ENCODE peak calls at places on chromosomes 13 and 19, in eight cellular contexts. G, P, L, D, C, Y, V and R are unnamed samples.

GRCh38 chr13:32883501-32883900 is 132.7 kb upstream of the KL start:
- DNase-seq in G (no peak), P (no peak), L (no peak), D (no peak), C (peak), Y (peak), V (no peak), R (no peak)

GRCh38 chr13:97141564-97142005 is 80.5 kb upstream of the MBNL2 start:
- DNase-seq in G (peak), P (no peak), L (peak), D (no peak), C (peak), Y (peak), V (no peak), R (no peak)

GRCh38 chr19:11694533-11695439 is 44.0 kb downstream of the ZNF823 start:
- DNase-seq in G (peak), P (peak), L (peak), D (peak), C (peak), Y (peak), V (peak), R (peak)

GRCh38 chr19:15161028-15161984 is 39.5 kb downstream of the NOTCH3 start:
- DNase-seq in G (no peak), P (no peak), L (no peak), D (no peak), C (peak), Y (peak), V (no peak), R (no peak)

GRCh38 chr13:109715902-109716301 is 70.5 kb downstream of the IRS2 start:
- DNase-seq in G (no peak), P (no peak), L (no peak), D (no peak), C (peak), Y (no peak), V (no peak), R (no peak)

GRCh38 chr19:12047868-12048267 is 4.9 kb downstream of the ZNF878 start:
- DNase-seq in G (no peak), P (no peak), L (no peak), D (no peak), C (no peak), Y (no peak), V (no peak), R (no peak)

GRCh38 chr13:42388326-42388725 is 116.4 kb downstream of the AKAP11 start:
- DNase-seq in G (no peak), P (no peak), L (no peak), D (no peak), C (no peak), Y (no peak), V (no peak), R (no peak)

GRCh38 chr19:38736413-38737280 is 7.6 kb downstream of the CAPN12 start:
- DNase-seq in G (peak), P (peak), L (no peak), D (peak), C (peak), Y (peak), V (peak), R (peak)

GRCh38 chr13:49248433-49249002 is 793 bp downstream of the CDADC1 start:
- DNase-seq in G (no peak), P (no peak), L (no peak), D (no peak), C (peak), Y (no peak), V (no peak), R (no peak)

GRCh38 chr19:48292798-48293197 is 22.9 kb downstream of the ZNF114 start:
- DNase-seq in G (no peak), P (no peak), L (no peak), D (no peak), C (peak), Y (no peak), V (no peak), R (no peak)

GRCh38 chr13:29482504-29482903 is 113.0 kb downstream of the SLC7A1 start:
- DNase-seq in G (no peak), P (no peak), L (no peak), D (no peak), C (no peak), Y (no peak), V (no peak), R (no peak)

GRCh38 chr13:36131215-36131930 is at the start of gene DCLK1:
- DNase-seq in G (peak), P (no peak), L (no peak), D (no peak), C (peak), Y (no peak), V (peak), R (no peak)

GRCh38 chr19:6678690-6679109 is 8.7 kb upstream of the TNFSF14 start:
- DNase-seq in G (no peak), P (no peak), L (no peak), D (no peak), C (no peak), Y (no peak), V (no peak), R (no peak)

GRCh38 chr13:84481958-84482357 is 599.7 kb upstream of the SLITRK1 start:
- DNase-seq in G (no peak), P (no peak), L (peak), D (no peak), C (peak), Y (no peak), V (no peak), R (no peak)

GRCh38 chr13:113835461-113836274 is 28.2 kb downstream of the GAS6 start:
- DNase-seq in G (no peak), P (no peak), L (peak), D (no peak), C (peak), Y (peak), V (no peak), R (no peak)

GRCh38 chr19:49638360-49638759 is 1.6 kb downstream of the RRAS start:
- DNase-seq in G (peak), P (no peak), L (no peak), D (no peak), C (peak), Y (no peak), V (no peak), R (no peak)

GRCh38 chr19:47272448-47273312 is 2.0 kb upstream of the INAFM1 start:
- DNase-seq in G (peak), P (no peak), L (no peak), D (no peak), C (peak), Y (no peak), V (peak), R (peak)

GRCh38 chr13:99665716-99666115 is 164.4 kb downstream of the TM9SF2 start:
- DNase-seq in G (no peak), P (no peak), L (no peak), D (no peak), C (no peak), Y (peak), V (no peak), R (no peak)

GRCh38 chr13:110841846-110842245 is 73.0 kb downstream of the ANKRD10 start:
- DNase-seq in G (no peak), P (no peak), L (no peak), D (no peak), C (no peak), Y (no peak), V (no peak), R (no peak)

GRCh38 chr13:28609381-28609780 is 49.5 kb upstream of the POMP start:
- DNase-seq in G (no peak), P (no peak), L (no peak), D (no peak), C (no peak), Y (no peak), V (no peak), R (no peak)

GRCh38 chr13:21703846-21704245 is 33.0 kb downstream of the FGF9 start:
- DNase-seq in G (no peak), P (no peak), L (no peak), D (no peak), C (no peak), Y (no peak), V (no peak), R (no peak)

GRCh38 chr13:77810430-77810829 is 108.2 kb downstream of the EDNRB start:
- DNase-seq in G (no peak), P (no peak), L (no peak), D (no peak), C (peak), Y (peak), V (no peak), R (no peak)